ENCODE peak calls at places on chromosomes 16 and 17, in nine cellular contexts. R is left ventricle myocardium superior, S is AG10803, T is HCT116, O is activated T-helper 1 cell treated with Interleukin-2 at 50 U/mL for 16 hours, L is T follicular helper cell, H is Karpas-422, M is T-helper 9 cell, G is T-cell. A is an unnamed sample.

GRCh38 chr17:14011740-14012405 is 57.4 kb upstream of the COX10 start:
- DNase-seq in L (no peak), O (no peak), M (no peak), R (peak), G (no peak), H (no peak), S (no peak), T (no peak), A (no peak)

GRCh38 chr17:45293413-45294211 is 23.2 kb downstream of the MAP3K14 start:
- DNase-seq in L (no peak), R (peak), G (no peak), O (no peak), T (peak), H (no peak), S (peak), M (no peak), A (no peak)

GRCh38 chr17:81396722-81397313 is 1.6 kb downstream of the BAHCC1 start:
- DNase-seq in O (no peak), M (peak), T (no peak), L (peak), R (peak), S (peak), G (peak), H (no peak), A (no peak)

GRCh38 chr17:40551091-40551873 is 14.0 kb downstream of the CCR7 start:
- DNase-seq in S (peak), H (no peak), L (no peak), R (peak), M (no peak), G (no peak), O (no peak), T (no peak), A (no peak)

GRCh38 chr16:67805718-67806427 is 487 bp downstream of the RANBP10 start:
- DNase-seq in S (no peak), H (no peak), O (no peak), M (no peak), T (no peak), G (no peak), L (no peak), R (no peak), A (no peak)

GRCh38 chr17:71189493-71189831 is 931.4 kb upstream of the SOX9 start:
- DNase-seq in O (no peak), M (no peak), H (no peak), L (no peak), S (no peak), G (no peak), R (no peak), T (no peak), A (no peak)

GRCh38 chr17:65039349-65039988 is 17.1 kb downstream of the GNA13 start:
- DNase-seq in R (no peak), L (peak), M (peak), T (no peak), S (no peak), G (peak), H (no peak), O (peak), A (peak)

GRCh38 chr17:78355701-78356100 is 4.2 kb downstream of the SOCS3 start:
- DNase-seq in O (no peak), L (no peak), M (no peak), S (no peak), T (no peak), R (no peak), H (no peak), G (no peak), A (no peak)

GRCh38 chr17:73954981-73955380 is 248.5 kb upstream of the RPL38 start:
- DNase-seq in O (no peak), M (no peak), L (no peak), T (no peak), S (no peak), G (no peak), H (no peak), R (no peak), A (no peak)

GRCh38 chr17:17840751-17841591 is 4.2 kb upstream of the SREBF1 start:
- DNase-seq in M (no peak), R (no peak), G (no peak), H (peak), T (no peak), O (no peak), L (no peak), S (peak), A (no peak)